ENCODE peak calls at places on chromosomes 3 and 15, in seven cellular contexts. One of them, this sample, is unnamed. For H3K9me3, the result is how much of the 10 kb centered on the place peaks cover.

GRCh38 chr3:22627993-22628499 is 575.1 kb upstream of the UBE2E2 start:
- DNase-seq in endothelial cell of umbilical vein: no peak
- DNase-seq in transverse colon: no peak
- DNase-seq in GM12878: no peak
- DNase-seq in K562: no peak
- DNase-seq in spleen: no peak
- DNase-seq in sigmoid colon: no peak
- DNase-seq in this sample: no peak

GRCh38 chr15:70314018-70314354 is 216.3 kb upstream of the TLE3 start:
- DNase-seq in endothelial cell of umbilical vein: no peak
- DNase-seq in GM12878: no peak
- DNase-seq in transverse colon: no peak
- DNase-seq in spleen: no peak
- DNase-seq in K562: no peak
- DNase-seq in sigmoid colon: no peak
- DNase-seq in this sample: no peak

GRCh38 chr15:90062729-90063684 is 39.3 kb downstream of the IDH2 start:
- DNase-seq in endothelial cell of umbilical vein: no peak
- DNase-seq in sigmoid colon: no peak
- DNase-seq in GM12878: no peak
- DNase-seq in K562: no peak
- DNase-seq in spleen: no peak
- DNase-seq in transverse colon: no peak
- DNase-seq in this sample: no peak

GRCh38 chr3:38632989-38633388 is 16.5 kb downstream of the SCN5A start:
- DNase-seq in transverse colon: no peak
- DNase-seq in endothelial cell of umbilical vein: no peak
- DNase-seq in K562: no peak
- DNase-seq in GM12878: no peak
- DNase-seq in sigmoid colon: no peak
- DNase-seq in spleen: peak
- DNase-seq in this sample: no peak

GRCh38 chr15:49045691-49046112 is 544 bp downstream of the SECISBP2L start:
- DNase-seq in endothelial cell of umbilical vein: peak
- DNase-seq in spleen: no peak
- DNase-seq in sigmoid colon: no peak
- DNase-seq in K562: peak
- DNase-seq in transverse colon: no peak
- DNase-seq in GM12878: peak
- DNase-seq in this sample: no peak

GRCh38 chr15:41207687-41208448 is 22.7 kb downstream of the EXD1 start:
- DNase-seq in transverse colon: no peak
- DNase-seq in sigmoid colon: no peak
- DNase-seq in spleen: no peak
- DNase-seq in K562: no peak
- DNase-seq in GM12878: no peak
- DNase-seq in endothelial cell of umbilical vein: no peak
- DNase-seq in this sample: no peak

GRCh38 chr3:106773795-106774194 is 603.4 kb upstream of the CCDC54 start:
- DNase-seq in endothelial cell of umbilical vein: no peak
- DNase-seq in spleen: no peak
- DNase-seq in GM12878: no peak
- DNase-seq in K562: no peak
- DNase-seq in transverse colon: no peak
- DNase-seq in sigmoid colon: no peak
- DNase-seq in this sample: no peak

GRCh38 chr15:52394020-52394608 is 98.5 kb upstream of the MYO5C start:
- DNase-seq in endothelial cell of umbilical vein: no peak
- DNase-seq in transverse colon: no peak
- DNase-seq in spleen: no peak
- DNase-seq in K562: no peak
- DNase-seq in GM12878: no peak
- DNase-seq in sigmoid colon: no peak
- DNase-seq in this sample: no peak

GRCh38 chr3:118986734-118987133 is 47.9 kb downstream of the IGSF11 start:
- DNase-seq in GM12878: no peak
- DNase-seq in transverse colon: no peak
- DNase-seq in spleen: no peak
- DNase-seq in endothelial cell of umbilical vein: no peak
- DNase-seq in sigmoid colon: no peak
- DNase-seq in K562: peak
- DNase-seq in this sample: no peak

GRCh38 chr15:43212951-43213350 is 7.9 kb downstream of the EPB42 start:
- DNase-seq in K562: no peak
- DNase-seq in sigmoid colon: no peak
- DNase-seq in spleen: no peak
- DNase-seq in transverse colon: no peak
- DNase-seq in GM12878: no peak
- DNase-seq in endothelial cell of umbilical vein: no peak
- DNase-seq in this sample: no peak

GRCh38 chr3:115040673-115041286 is 106.3 kb downstream of the ZBTB20 start:
- DNase-seq in endothelial cell of umbilical vein: peak
- DNase-seq in transverse colon: peak
- DNase-seq in GM12878: peak
- DNase-seq in spleen: no peak
- DNase-seq in sigmoid colon: no peak
- DNase-seq in K562: peak
- DNase-seq in this sample: no peak

GRCh38 chr3:177279118-177279815 is 82.0 kb upstream of the TBL1XR1 start:
- DNase-seq in spleen: no peak
- DNase-seq in sigmoid colon: no peak
- DNase-seq in GM12878: no peak
- DNase-seq in transverse colon: no peak
- DNase-seq in endothelial cell of umbilical vein: no peak
- DNase-seq in K562: no peak
- DNase-seq in this sample: no peak

GRCh38 chr3:21390856-21391255 is 360.2 kb downstream of the ZNF385D start:
- DNase-seq in endothelial cell of umbilical vein: no peak
- DNase-seq in transverse colon: no peak
- DNase-seq in GM12878: no peak
- DNase-seq in spleen: no peak
- DNase-seq in K562: no peak
- DNase-seq in sigmoid colon: no peak
- DNase-seq in this sample: no peak

GRCh38 chr3:9205345-9206143 is 43.9 kb downstream of the SRGAP3 start:
- DNase-seq in endothelial cell of umbilical vein: no peak
- DNase-seq in transverse colon: no peak
- DNase-seq in spleen: no peak
- DNase-seq in K562: no peak
- DNase-seq in sigmoid colon: peak
- DNase-seq in GM12878: peak
- DNase-seq in this sample: no peak

DNA sequence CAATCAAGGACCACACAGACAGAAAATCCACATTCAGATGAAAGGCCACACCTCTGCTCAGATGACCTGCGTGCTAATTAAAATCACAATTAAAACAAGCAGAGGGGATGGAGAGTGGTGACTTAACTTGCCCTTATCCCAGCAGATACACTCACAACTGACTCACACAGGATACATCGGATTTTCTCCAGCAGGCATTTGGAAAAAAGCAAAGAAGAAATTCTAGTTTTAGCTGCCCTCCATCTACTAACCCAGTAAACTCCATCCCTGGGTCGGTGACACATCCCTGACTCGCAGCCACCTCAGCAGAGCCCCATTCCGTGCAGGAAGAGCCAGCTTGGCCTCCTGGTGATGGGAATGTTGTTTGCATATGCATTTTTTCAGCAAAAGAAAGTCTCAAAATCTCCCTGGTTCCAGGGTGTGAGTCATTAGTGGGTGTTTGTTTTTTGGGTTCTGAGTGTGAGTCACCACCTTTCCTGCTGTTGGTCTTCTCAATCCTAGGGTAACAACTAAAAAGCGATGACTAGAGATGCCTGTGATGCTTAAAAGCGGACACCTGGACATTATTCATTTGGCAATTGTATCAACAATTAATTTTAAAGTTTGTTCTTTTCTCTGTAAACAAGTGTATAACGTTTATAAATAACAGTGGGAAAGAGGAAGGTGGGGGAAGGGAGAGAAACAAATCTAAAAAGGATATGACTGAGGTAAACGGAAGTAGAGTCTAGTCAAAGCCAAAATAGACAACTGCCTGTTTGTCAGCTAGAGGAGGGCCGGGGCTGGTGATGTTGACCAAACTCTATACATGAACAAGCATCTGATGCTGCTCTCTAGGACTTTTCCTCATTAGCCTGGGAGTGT is 49.8 kb upstream of the SLC4A7 start:
- DNase-seq in K562: no peak
- DNase-seq in endothelial cell of umbilical vein: peak
- DNase-seq in transverse colon: peak
- DNase-seq in spleen: no peak
- DNase-seq in GM12878: peak
- DNase-seq in sigmoid colon: peak
- DNase-seq in this sample: peak
- TF ChIP-seq POLR2AphosphoS5 in K562: no peak
- TF ChIP-seq POLR2AphosphoS5 in endothelial cell of umbilical vein: peak
- TF ChIP-seq POLR2AphosphoS5 in transverse colon: peak
- TF ChIP-seq POLR2AphosphoS5 in spleen: no peak
- TF ChIP-seq POLR2AphosphoS5 in GM12878: no peak
- TF ChIP-seq POLR2AphosphoS5 in sigmoid colon: peak
- TF ChIP-seq POLR2AphosphoS5 in this sample: no peak

GRCh38 chr15:20352241-20353200 is 189.1 kb downstream of the GOLGA6L6 start:
- DNase-seq in spleen: peak
- DNase-seq in K562: no peak
- DNase-seq in GM12878: no peak
- DNase-seq in endothelial cell of umbilical vein: no peak
- DNase-seq in transverse colon: no peak
- DNase-seq in sigmoid colon: peak
- DNase-seq in this sample: peak

GRCh38 chr15:20351448-20351961 is 190.1 kb downstream of the GOLGA6L6 start:
- DNase-seq in sigmoid colon: peak
- DNase-seq in spleen: peak
- DNase-seq in GM12878: no peak
- DNase-seq in transverse colon: no peak
- DNase-seq in K562: peak
- DNase-seq in endothelial cell of umbilical vein: no peak
- DNase-seq in this sample: peak

GRCh38 chr15:20346082-20346805 is 195.4 kb downstream of the GOLGA6L6 start:
- DNase-seq in transverse colon: no peak
- DNase-seq in spleen: peak
- DNase-seq in K562: no peak
- DNase-seq in endothelial cell of umbilical vein: no peak
- DNase-seq in sigmoid colon: peak
- DNase-seq in GM12878: no peak
- DNase-seq in this sample: peak

GRCh38 chr15:20349774-20350498 is 191.7 kb downstream of the GOLGA6L6 start:
- DNase-seq in K562: peak
- DNase-seq in spleen: peak
- DNase-seq in sigmoid colon: peak
- DNase-seq in GM12878: no peak
- DNase-seq in transverse colon: no peak
- DNase-seq in endothelial cell of umbilical vein: no peak
- DNase-seq in this sample: peak

DNA sequence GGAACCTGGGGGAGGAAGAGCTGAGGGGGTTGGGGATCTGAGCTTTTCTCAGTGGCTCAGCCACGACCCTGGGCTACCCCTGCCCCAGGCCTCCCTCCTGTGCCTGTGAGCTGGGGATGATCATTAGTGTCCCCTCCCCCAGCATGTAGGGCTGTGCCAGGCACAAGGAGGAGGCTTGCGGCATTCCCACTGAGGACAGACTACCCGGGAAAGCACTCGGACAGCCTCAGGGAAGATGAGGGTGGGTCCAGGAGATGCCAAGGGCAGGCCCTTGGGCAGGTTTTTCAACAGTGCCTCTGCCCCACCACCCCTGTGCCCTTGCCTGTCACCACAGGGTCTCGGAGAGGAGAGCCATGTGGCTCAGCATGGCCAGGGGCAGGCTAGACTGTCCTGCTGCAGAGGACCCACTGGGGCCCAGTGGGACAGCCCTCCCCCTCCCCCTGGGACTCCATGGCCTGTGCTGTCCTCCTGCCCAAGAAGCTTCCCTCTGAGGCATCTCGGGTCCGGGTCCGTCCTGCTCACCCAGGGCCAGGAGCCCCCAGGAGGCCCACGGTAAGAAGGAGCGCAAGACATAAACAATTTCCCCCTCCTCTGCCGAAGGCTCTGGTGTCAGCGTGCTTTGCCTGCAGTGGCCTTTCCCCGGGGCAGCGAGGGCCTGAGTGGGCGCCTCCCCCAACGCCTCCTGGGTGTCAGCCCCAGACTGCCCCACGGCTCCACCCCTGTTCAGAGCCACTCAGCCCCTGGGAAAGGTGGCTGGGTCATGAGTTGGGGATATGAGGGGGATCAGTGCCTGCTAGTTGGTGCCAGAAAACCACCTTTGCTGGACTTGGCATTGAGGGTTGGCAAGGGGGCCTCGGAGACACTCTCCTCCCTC is 192.5 kb downstream of the GOLGA6L6 start:
- DNase-seq in endothelial cell of umbilical vein: no peak
- DNase-seq in spleen: peak
- DNase-seq in K562: peak
- DNase-seq in GM12878: no peak
- DNase-seq in transverse colon: no peak
- DNase-seq in sigmoid colon: peak
- DNase-seq in this sample: peak
- H3K9me3 ChIP-seq in endothelial cell of umbilical vein: half or more
- H3K9me3 ChIP-seq in spleen: under half
- H3K9me3 ChIP-seq in K562: under half
- H3K9me3 ChIP-seq in GM12878: under half
- H3K9me3 ChIP-seq in transverse colon: under half
- H3K9me3 ChIP-seq in sigmoid colon: under half
- H3K9me3 ChIP-seq in this sample: under half

GRCh38 chr15:93171476-93171875 is 82.5 kb upstream of the RGMA start:
- DNase-seq in spleen: no peak
- DNase-seq in K562: no peak
- DNase-seq in sigmoid colon: no peak
- DNase-seq in GM12878: no peak
- DNase-seq in transverse colon: no peak
- DNase-seq in endothelial cell of umbilical vein: no peak
- DNase-seq in this sample: no peak
- H3K4me3 ChIP-seq in spleen: no peak
- H3K4me3 ChIP-seq in K562: no peak
- H3K4me3 ChIP-seq in sigmoid colon: no peak
- H3K4me3 ChIP-seq in GM12878: no peak
- H3K4me3 ChIP-seq in transverse colon: no peak
- H3K4me3 ChIP-seq in endothelial cell of umbilical vein: no peak
- H3K4me3 ChIP-seq in this sample: no peak

GRCh38 chr3:72818915-72819314 is 29.3 kb downstream of the SHQ1 start:
- DNase-seq in sigmoid colon: no peak
- DNase-seq in endothelial cell of umbilical vein: peak
- DNase-seq in transverse colon: no peak
- DNase-seq in K562: no peak
- DNase-seq in spleen: no peak
- DNase-seq in GM12878: no peak
- DNase-seq in this sample: no peak

GRCh38 chr3:72818092-72818721 is 30.0 kb downstream of the SHQ1 start:
- DNase-seq in sigmoid colon: no peak
- DNase-seq in GM12878: no peak
- DNase-seq in endothelial cell of umbilical vein: peak
- DNase-seq in transverse colon: no peak
- DNase-seq in spleen: no peak
- DNase-seq in K562: no peak
- DNase-seq in this sample: no peak

GRCh38 chr3:72820405-72820804 is 27.8 kb downstream of the SHQ1 start:
- DNase-seq in K562: no peak
- DNase-seq in sigmoid colon: no peak
- DNase-seq in GM12878: no peak
- DNase-seq in transverse colon: peak
- DNase-seq in spleen: no peak
- DNase-seq in endothelial cell of umbilical vein: peak
- DNase-seq in this sample: no peak

GRCh38 chr3:72814308-72814707 is 33.9 kb downstream of the SHQ1 start:
- DNase-seq in K562: no peak
- DNase-seq in spleen: no peak
- DNase-seq in sigmoid colon: no peak
- DNase-seq in endothelial cell of umbilical vein: no peak
- DNase-seq in GM12878: no peak
- DNase-seq in transverse colon: no peak
- DNase-seq in this sample: no peak

GRCh38 chr3:72816843-72817485 is 31.3 kb downstream of the SHQ1 start:
- DNase-seq in K562: no peak
- DNase-seq in spleen: no peak
- DNase-seq in GM12878: no peak
- DNase-seq in sigmoid colon: no peak
- DNase-seq in transverse colon: no peak
- DNase-seq in endothelial cell of umbilical vein: no peak
- DNase-seq in this sample: no peak
- TF ChIP-seq POLR2AphosphoS5 in K562: no peak
- TF ChIP-seq POLR2AphosphoS5 in spleen: no peak
- TF ChIP-seq POLR2AphosphoS5 in GM12878: no peak
- TF ChIP-seq POLR2AphosphoS5 in sigmoid colon: no peak
- TF ChIP-seq POLR2AphosphoS5 in transverse colon: no peak
- TF ChIP-seq POLR2AphosphoS5 in endothelial cell of umbilical vein: no peak
- TF ChIP-seq POLR2AphosphoS5 in this sample: no peak